ENCODE peak calls at places on chromosomes 11 and 22, in five cellular contexts. One of them, this sample, is unnamed.

GRCh38 chr22:46604306-46604690 is 15.9 kb upstream of the GRAMD4 start:
- DNase-seq in smooth muscle cell of the brain vasculature: no peak
- DNase-seq in amniotic stem cell: no peak
- DNase-seq in upper lobe of right lung: no peak
- DNase-seq in mesenchymal stem cell: peak; percentile 26
- DNase-seq in this sample: no peak

GRCh38 chr22:45997077-45997774 is 20.3 kb upstream of the WNT7B start:
- DNase-seq in smooth muscle cell of the brain vasculature: peak; percentile 88
- DNase-seq in amniotic stem cell: peak; percentile 38
- DNase-seq in upper lobe of right lung: peak; percentile 89
- DNase-seq in mesenchymal stem cell: peak; percentile 97
- DNase-seq in this sample: peak; percentile 88

GRCh38 chr22:23533328-23533762 is 46.7 kb downstream of the IGLL1 start:
- DNase-seq in smooth muscle cell of the brain vasculature: no peak
- DNase-seq in amniotic stem cell: no peak
- DNase-seq in upper lobe of right lung: peak; percentile 63
- DNase-seq in mesenchymal stem cell: peak; percentile 57
- DNase-seq in this sample: no peak

GRCh38 chr11:29310016-29310415 is 706.8 kb downstream of the KCNA4 start:
- DNase-seq in smooth muscle cell of the brain vasculature: no peak
- DNase-seq in amniotic stem cell: peak; percentile 49
- DNase-seq in upper lobe of right lung: no peak
- DNase-seq in mesenchymal stem cell: peak; percentile 54
- DNase-seq in this sample: peak; percentile 79

GRCh38 chr11:61626580-61627380 is 45.9 kb upstream of the SYT7 start:
- DNase-seq in smooth muscle cell of the brain vasculature: no peak
- DNase-seq in amniotic stem cell: no peak
- DNase-seq in upper lobe of right lung: peak; percentile 87
- DNase-seq in mesenchymal stem cell: peak; percentile 66
- DNase-seq in this sample: no peak

GRCh38 chr11:10044618-10045017 is 249.4 kb downstream of the SBF2 start:
- DNase-seq in smooth muscle cell of the brain vasculature: no peak
- DNase-seq in amniotic stem cell: no peak
- DNase-seq in upper lobe of right lung: no peak
- DNase-seq in mesenchymal stem cell: no peak
- DNase-seq in this sample: no peak

GRCh38 chr22:50737728-50738648 is at the start of gene ACR:
- DNase-seq in smooth muscle cell of the brain vasculature: no peak
- DNase-seq in amniotic stem cell: no peak
- DNase-seq in upper lobe of right lung: peak; percentile 53
- DNase-seq in mesenchymal stem cell: no peak
- DNase-seq in this sample: no peak

GRCh38 chr22:41619979-41620645 is 731 bp downstream of the DESI1 start:
- DNase-seq in smooth muscle cell of the brain vasculature: no peak
- DNase-seq in amniotic stem cell: no peak
- DNase-seq in upper lobe of right lung: peak; percentile 75
- DNase-seq in mesenchymal stem cell: peak; percentile 44
- DNase-seq in this sample: no peak

GRCh38 chr22:49642331-49642730 is 185.3 kb downstream of the BRD1 start:
- DNase-seq in smooth muscle cell of the brain vasculature: no peak
- DNase-seq in amniotic stem cell: no peak
- DNase-seq in upper lobe of right lung: no peak
- DNase-seq in mesenchymal stem cell: no peak
- DNase-seq in this sample: no peak

This sample was measured in HS-5.